ENCODE peak calls at places on chromosomes 5 and 9, in ten cellular contexts. K is heart left ventricle; R is CD8-positive, alpha-beta memory T cell; S is prostate gland; P is cardiac muscle cell; D is hepatocyte; Z is A673; J is CD4-positive, alpha-beta T cell; C is RWPE1; G is effector memory CD4-positive, alpha-beta T cell. N is an unnamed sample.

GRCh38 chr5:181028032-181028819 is 11.8 kb upstream of the BTNL9 start:
- DNase-seq in G (no peak), J (no peak), R (no peak), K (no peak), P (no peak), C (no peak), S (no peak), Z (no peak), D (peak; percentile 24), N (no peak)

GRCh38 chr5:73447234-73448071 is 1.1 kb downstream of the FOXD1 start:
- DNase-seq in R (peak; percentile 43), D (peak; percentile 54), Z (peak; percentile 61), G (no peak), K (no peak), P (peak; percentile 56), S (no peak), C (no peak), J (peak; percentile 34), N (no peak)

GRCh38 chr9:133839822-133840329 is 101.7 kb upstream of the SARDH start:
- DNase-seq in R (no peak), S (no peak), G (no peak), K (peak; percentile 49), Z (no peak), P (no peak), C (no peak), D (peak; percentile 69), J (no peak), N (no peak)

GRCh38 chr9:93119953-93120845 is 13.9 kb downstream of the NINJ1 start:
- DNase-seq in D (peak; percentile 85), G (no peak), K (peak; percentile 91), R (peak; percentile 30), J (peak; percentile 4), Z (no peak), C (peak; percentile 98), S (peak; percentile 90), P (no peak), N (peak; percentile 37)

GRCh38 chr9:27347889-27348288 is 50.9 kb upstream of the EQTN start:
- DNase-seq in R (no peak), K (no peak), J (no peak), G (no peak), C (no peak), P (no peak), D (no peak), S (no peak), Z (no peak), N (no peak)

GRCh38 chr5:135641329-135642178 is 62.8 kb upstream of the CXCL14 start:
- DNase-seq in K (no peak), P (no peak), C (no peak), R (no peak), D (no peak), J (no peak), S (no peak), Z (no peak), G (no peak), N (no peak)

GRCh38 chr5:133460172-133460758 is 152.1 kb downstream of the FSTL4 start:
- DNase-seq in S (no peak), J (no peak), G (no peak), C (peak; percentile 87), K (no peak), D (no peak), Z (peak; percentile 44), P (peak; percentile 49), R (no peak), N (no peak)

GRCh38 chr9:101702257-101702656 is 36.2 kb downstream of the GRIN3A start:
- DNase-seq in D (no peak), P (no peak), G (no peak), Z (no peak), R (no peak), K (no peak), C (peak; percentile 45), S (no peak), J (no peak), N (no peak)

GRCh38 chr5:149924481-149924880 is 20.1 kb downstream of the PDE6A start:
- DNase-seq in R (no peak), J (no peak), C (no peak), S (no peak), P (no peak), G (no peak), Z (no peak), D (no peak), K (no peak), N (no peak)

GRCh38 chr9:128102196-128102595 is 25.3 kb downstream of the PTGES2 start:
- DNase-seq in G (no peak), D (no peak), K (no peak), C (no peak), R (no peak), S (no peak), P (no peak), J (no peak), Z (no peak), N (no peak)

GRCh38 chr9:75974006-75974766 is 83.7 kb downstream of the PCSK5 start:
- DNase-seq in K (no peak), D (no peak), P (no peak), J (no peak), C (no peak), G (no peak), R (no peak), S (no peak), Z (no peak), N (no peak)

GRCh38 chr5:84597904-84598303 is 213.2 kb upstream of the EDIL3 start:
- DNase-seq in P (no peak), S (no peak), R (no peak), C (no peak), Z (no peak), D (no peak), J (no peak), K (no peak), G (no peak), N (no peak)
- H3K27ac ChIP-seq in P (no peak overlapping the region), S (no peak overlapping the region), R (no peak overlapping the region), C (no peak overlapping the region), Z (no peak overlapping the region), D (no peak overlapping the region), J (no peak overlapping the region), K (no peak overlapping the region), G (no peak overlapping the region), N (no peak overlapping the region)

DNA sequence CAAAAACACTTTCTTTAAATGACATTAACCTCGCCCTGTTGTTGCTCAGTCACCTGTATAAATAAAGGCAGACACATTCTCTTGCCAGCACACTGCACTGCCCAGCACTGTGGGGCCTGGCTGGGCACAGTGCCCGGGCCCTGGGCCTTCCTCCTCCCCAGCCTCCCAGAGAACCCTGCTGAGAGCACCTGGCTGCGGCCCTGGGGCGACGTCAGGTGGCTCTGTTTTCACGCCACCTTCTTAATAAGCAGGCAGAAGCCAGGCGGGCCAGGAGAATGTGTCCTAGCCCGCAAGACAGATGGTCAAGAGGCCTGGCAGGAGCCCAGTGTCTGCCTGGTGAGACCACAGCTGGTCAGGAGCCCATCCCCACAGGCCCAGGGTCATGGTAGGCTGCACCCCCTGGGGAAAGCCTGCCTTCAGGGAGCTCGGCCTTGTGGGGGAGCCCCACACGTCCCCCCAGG is 8.2 kb upstream of the AGPAT2 start:
- DNase-seq in C (no peak), R (no peak), D (no peak), K (peak; percentile 35), Z (no peak), G (no peak), S (peak; percentile 75), J (no peak), P (no peak), N (no peak)
- H3K27ac ChIP-seq in C (peak overlapping the region; percentile 84), R (no peak overlapping the region), D (peak overlapping the region; percentile 98), K (no peak overlapping the region), Z (no peak overlapping the region), G (no peak overlapping the region), S (no peak overlapping the region), J (no peak overlapping the region), P (no peak overlapping the region), N (no peak overlapping the region)

GRCh38 chr5:9829621-9830020 is 199.5 kb upstream of the TAS2R1 start:
- DNase-seq in S (no peak), J (no peak), Z (no peak), D (no peak), R (no peak), G (no peak), C (no peak), P (no peak), K (no peak), N (no peak)

GRCh38 chr5:9833871-9834270 is 203.7 kb upstream of the TAS2R1 start:
- DNase-seq in Z (no peak), K (no peak), P (no peak), J (no peak), G (no peak), C (no peak), D (no peak), S (no peak), R (no peak), N (no peak)

GRCh38 chr5:9832921-9833320 is 202.8 kb upstream of the TAS2R1 start:
- DNase-seq in D (no peak), C (no peak), R (no peak), S (no peak), K (no peak), P (no peak), G (no peak), J (no peak), Z (no peak), N (no peak)

GRCh38 chr5:9830184-9830583 is 200.0 kb upstream of the TAS2R1 start:
- DNase-seq in K (no peak), G (no peak), P (no peak), C (no peak), D (no peak), Z (no peak), R (no peak), S (no peak), J (no peak), N (no peak)

GRCh38 chr5:9831823-9832222 is 201.7 kb upstream of the TAS2R1 start:
- DNase-seq in R (no peak), J (no peak), P (no peak), C (no peak), S (no peak), Z (no peak), G (no peak), K (no peak), D (peak; percentile 21), N (no peak)
- H3K27ac ChIP-seq in R (no peak overlapping the region), J (no peak overlapping the region), P (no peak overlapping the region), C (no peak overlapping the region), S (no peak overlapping the region), Z (no peak overlapping the region), G (no peak overlapping the region), K (no peak overlapping the region), D (no peak overlapping the region), N (no peak overlapping the region)

GRCh38 chr5:31939151-31939550 is 235.0 kb downstream of the GOLPH3 start:
- DNase-seq in Z (no peak), J (no peak), S (no peak), R (no peak), G (no peak), K (no peak), P (no peak), C (no peak), D (no peak), N (no peak)

GRCh38 chr5:31941356-31941755 is 232.8 kb downstream of the GOLPH3 start:
- DNase-seq in R (no peak), P (no peak), S (no peak), Z (no peak), C (no peak), K (no peak), J (no peak), G (no peak), D (no peak), N (no peak)

GRCh38 chr5:31937703-31938102 is 236.4 kb downstream of the GOLPH3 start:
- DNase-seq in J (no peak), S (no peak), C (no peak), R (no peak), Z (no peak), K (no peak), D (no peak), P (no peak), G (no peak), N (no peak)

GRCh38 chr5:31944683-31945445 is 229.3 kb downstream of the GOLPH3 start:
- DNase-seq in Z (no peak), G (no peak), J (no peak), P (no peak), K (no peak), R (no peak), S (no peak), D (no peak), C (no peak), N (no peak)

GRCh38 chr5:31942546-31942945 is 231.6 kb downstream of the GOLPH3 start:
- DNase-seq in C (no peak), K (no peak), R (no peak), J (no peak), P (no peak), D (no peak), Z (no peak), G (no peak), S (no peak), N (no peak)
- H3K27ac ChIP-seq in C (peak overlapping the region; percentile 29), K (no peak overlapping the region), R (no peak overlapping the region), J (no peak overlapping the region), P (no peak overlapping the region), D (no peak overlapping the region), Z (no peak overlapping the region), G (no peak overlapping the region), S (no peak overlapping the region), N (no peak overlapping the region)